ENCODE peak calls at places on chromosomes 6 and 20, in four cellular contexts. J is epithelial cell of esophagus, X is AG10803, N is fibroblast of mammary gland. F is an unnamed sample.

GRCh38 chr6:43074847-43075741 is 1.0 kb upstream of the PTK7 start:
- DNase-seq in N (peak; percentile 66), X (peak; percentile 94), J (no peak), F (no peak)

GRCh38 chr6:34627296-34627695 is 69.3 kb downstream of the ILRUN start:
- DNase-seq in X (no peak), N (no peak), J (peak; percentile 11), F (no peak)

GRCh38 chr6:136763716-136764521 is 28.4 kb downstream of the MAP3K5 start:
- DNase-seq in X (no peak), J (no peak), N (no peak), F (no peak)

GRCh38 chr6:125099211-125100017 is 54.2 kb upstream of the TPD52L1 start:
- DNase-seq in J (peak; percentile 41), N (peak; percentile 41), X (peak; percentile 69), F (peak; percentile 86)

GRCh38 chr20:7829776-7830175 is 110.5 kb downstream of the HAO1 start:
- DNase-seq in N (peak; percentile 11), J (no peak), X (peak; percentile 15), F (no peak)

GRCh38 chr6:105400501-105400900 is 2.4 kb downstream of the PREP start:
- DNase-seq in J (peak; percentile 31), N (peak; percentile 16), X (no peak), F (no peak)

GRCh38 chr20:25508083-25508770 is 77.1 kb downstream of the NINL start:
- DNase-seq in N (peak; percentile 70), J (peak; percentile 28), X (peak; percentile 37), F (no peak)

GRCh38 chr20:46013826-46014516 is 5.3 kb downstream of the MMP9 start:
- DNase-seq in X (peak; percentile 15), N (peak; percentile 48), J (peak; percentile 68), F (peak; percentile 93)

GRCh38 chr20:38315290-38315966 is 11.5 kb downstream of the BPI start:
- DNase-seq in N (peak; percentile 36), X (peak; percentile 23), J (no peak), F (peak; percentile 57)

GRCh38 chr6:78916411-78916810 is 49.1 kb downstream of the IRAK1BP1 start:
- DNase-seq in X (no peak), J (peak; percentile 95), N (no peak), F (no peak)

GRCh38 chr6:16505711-16506362 is 255.4 kb downstream of the ATXN1 start:
- DNase-seq in N (peak; percentile 91), J (peak; percentile 19), X (peak; percentile 80), F (no peak)

F was measured in ELF-1.